ENCODE peak calls at places on chromosomes 6 and 20, in seven cellular contexts. F, W, E, Z, Q, L and J are unnamed samples.

GRCh38 chr6:163999475-164000125 is 585.1 kb downstream of the QKI start:
- DNase-seq in F (no peak), W (no peak), E (no peak), Z (no peak), Q (peak; percentile 42), L (no peak), J (no peak)

GRCh38 chr6:18280084-18280483 is 15.8 kb upstream of the DEK start:
- DNase-seq in F (no peak), W (no peak), E (no peak), Z (no peak), Q (no peak), L (no peak), J (no peak)

GRCh38 chr6:32954983-32955802 is 2.3 kb upstream of the HLA-DMA start:
- DNase-seq in F (no peak), W (no peak), E (peak; percentile 54), Z (no peak), Q (no peak), L (peak; percentile 39), J (no peak)

GRCh38 chr6:53461682-53462081 is 83.2 kb downstream of the GCLC start:
- DNase-seq in F (no peak), W (no peak), E (no peak), Z (no peak), Q (no peak), L (no peak), J (no peak)

GRCh38 chr6:116405663-116406329 is 35.0 kb downstream of the DSE start:
- DNase-seq in F (no peak), W (no peak), E (no peak), Z (peak; percentile 18), Q (no peak), L (no peak), J (no peak)

GRCh38 chr6:159232751-159233150 is 63.6 kb downstream of the FNDC1 start:
- DNase-seq in F (no peak), W (no peak), E (no peak), Z (no peak), Q (no peak), L (no peak), J (no peak)

GRCh38 chr20:1619861-1620444 is at the start of gene SIRPB1:
- DNase-seq in F (peak; percentile 0), W (no peak), E (no peak), Z (no peak), Q (no peak), L (peak; percentile 0), J (no peak)

GRCh38 chr6:98769546-98769945 is 64.8 kb upstream of the POU3F2 start:
- DNase-seq in F (peak; percentile 21), W (no peak), E (no peak), Z (peak; percentile 40), Q (no peak), L (peak; percentile 24), J (no peak)

GRCh38 chr6:498795-499231 is 107.3 kb downstream of the IRF4 start:
- DNase-seq in F (no peak), W (peak; percentile 69), E (no peak), Z (no peak), Q (no peak), L (no peak), J (no peak)

GRCh38 chr6:34947561-34947960 is 58.5 kb downstream of the ANKS1A start:
- DNase-seq in F (no peak), W (no peak), E (no peak), Z (no peak), Q (no peak), L (no peak), J (no peak)

GRCh38 chr6:42251911-42252637 is 34.4 kb upstream of the MRPS10 start:
- DNase-seq in F (no peak), W (no peak), E (no peak), Z (no peak), Q (peak; percentile 86), L (peak; percentile 42), J (no peak)

DNA sequence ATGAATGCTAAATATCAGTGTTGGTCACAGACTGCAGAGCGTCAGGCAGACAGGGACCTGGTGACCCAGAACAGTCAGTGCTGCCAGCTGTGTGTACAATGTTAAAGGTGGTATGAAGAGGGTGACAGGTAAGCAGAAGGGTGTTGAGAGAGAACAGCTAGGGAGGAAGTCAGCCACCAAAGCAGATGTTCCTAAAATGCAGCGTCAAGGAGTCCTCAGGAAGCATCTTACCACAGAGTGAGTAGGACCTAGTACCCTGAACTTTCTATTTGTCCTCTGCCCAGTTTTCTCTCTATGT is 14.2 kb downstream of the STMND1 start:
- DNase-seq in F (no peak), W (no peak), E (no peak), Z (no peak), Q (no peak), L (no peak), J (no peak)
- TF ChIP-seq SIN3A in F (no peak), W (no peak), E (no peak), Z (no peak), Q (no peak), L (no peak), J (no peak)

GRCh38 chr6:28794175-28795002 is 129.4 kb downstream of the TRIM27 start:
- DNase-seq in F (peak; percentile 38), W (no peak), E (no peak), Z (no peak), Q (no peak), L (peak; percentile 29), J (no peak)

GRCh38 chr6:28785962-28786679 is 137.7 kb downstream of the TRIM27 start:
- DNase-seq in F (no peak), W (no peak), E (no peak), Z (no peak), Q (no peak), L (no peak), J (no peak)

GRCh38 chr6:28791002-28791383 is 132.8 kb downstream of the TRIM27 start:
- DNase-seq in F (no peak), W (no peak), E (no peak), Z (no peak), Q (no peak), L (no peak), J (no peak)

GRCh38 chr6:28789553-28790083 is 134.2 kb downstream of the TRIM27 start:
- DNase-seq in F (peak; percentile 62), W (no peak), E (peak; percentile 83), Z (peak; percentile 68), Q (no peak), L (peak; percentile 80), J (no peak)
- TF ChIP-seq SIN3A in F (no peak), W (no peak), E (no peak), Z (no peak), Q (no peak), L (no peak), J (peak; percentile 36)

GRCh38 chr20:38143646-38144554 is 21.2 kb downstream of the TGM2 start:
- DNase-seq in F (peak; percentile 54), W (no peak), E (no peak), Z (no peak), Q (peak; percentile 46), L (peak; percentile 91), J (no peak)

GRCh38 chr20:38146156-38146555 is 18.9 kb downstream of the TGM2 start:
- DNase-seq in F (no peak), W (no peak), E (no peak), Z (no peak), Q (no peak), L (no peak), J (no peak)

GRCh38 chr20:38144608-38145093 is 20.4 kb downstream of the TGM2 start:
- DNase-seq in F (no peak), W (no peak), E (no peak), Z (no peak), Q (no peak), L (no peak), J (no peak)

GRCh38 chr20:38146628-38147027 is 18.4 kb downstream of the TGM2 start:
- DNase-seq in F (no peak), W (no peak), E (no peak), Z (no peak), Q (no peak), L (no peak), J (no peak)

GRCh38 chr20:38145094-38146075 is 19.7 kb downstream of the TGM2 start:
- DNase-seq in F (no peak), W (no peak), E (no peak), Z (no peak), Q (no peak), L (peak; percentile 45), J (no peak)
- TF ChIP-seq SIN3A in F (no peak), W (no peak), E (no peak), Z (no peak), Q (no peak), L (no peak), J (no peak)

GRCh38 chr20:48294942-48295341 is 509.7 kb upstream of the SULF2 start:
- DNase-seq in F (no peak), W (no peak), E (no peak), Z (no peak), Q (no peak), L (no peak), J (no peak)
- TF ChIP-seq SIN3A in F (no peak), W (no peak), E (no peak), Z (no peak), Q (no peak), L (no peak), J (no peak)

DNA sequence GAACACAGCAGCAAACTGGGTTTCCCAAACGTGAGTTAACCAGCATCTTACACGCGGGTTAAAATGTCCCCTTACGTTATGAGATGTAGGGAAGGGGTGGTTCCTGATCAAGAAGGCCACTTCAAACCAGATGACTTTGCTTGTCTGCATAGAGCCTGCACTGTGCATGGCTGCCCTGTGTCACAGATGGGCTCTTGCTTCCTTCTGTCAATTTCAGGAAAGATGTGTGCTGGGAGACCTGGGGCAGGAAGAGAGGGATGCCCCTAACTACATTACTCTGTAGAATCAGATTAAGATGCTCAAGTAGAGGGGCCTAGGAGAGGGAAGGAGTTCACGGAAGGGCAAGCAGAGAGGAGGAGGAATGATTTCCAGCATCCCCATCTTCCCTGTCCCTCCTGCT is 63.5 kb upstream of the ZMYND8 start:
- DNase-seq in F (no peak), W (no peak), E (no peak), Z (no peak), Q (no peak), L (no peak), J (no peak)
- TF ChIP-seq SIN3A in F (no peak), W (no peak), E (no peak), Z (no peak), Q (no peak), L (no peak), J (no peak)

GRCh38 chr6:83633609-83634008 is 75.3 kb downstream of the SNAP91 start:
- DNase-seq in F (no peak), W (no peak), E (peak; percentile 45), Z (no peak), Q (no peak), L (no peak), J (no peak)

GRCh38 chr6:83637953-83638352 is 70.9 kb downstream of the SNAP91 start:
- DNase-seq in F (no peak), W (no peak), E (no peak), Z (no peak), Q (no peak), L (no peak), J (no peak)

GRCh38 chr6:83636800-83637199 is 72.1 kb downstream of the SNAP91 start:
- DNase-seq in F (no peak), W (no peak), E (no peak), Z (no peak), Q (no peak), L (no peak), J (no peak)

GRCh38 chr6:83633149-83633548 is 75.8 kb downstream of the SNAP91 start:
- DNase-seq in F (no peak), W (peak; percentile 15), E (peak; percentile 48), Z (no peak), Q (no peak), L (no peak), J (no peak)
- TF ChIP-seq SIN3A in F (no peak), W (no peak), E (no peak), Z (no peak), Q (no peak), L (no peak), J (no peak)

GRCh38 chr20:62590301-62591121 is 51.8 kb upstream of the SLCO4A1 start:
- DNase-seq in F (no peak), W (no peak), E (no peak), Z (no peak), Q (no peak), L (no peak), J (peak; percentile 43)
- TF ChIP-seq SIN3A in F (no peak), W (no peak), E (no peak), Z (no peak), Q (no peak), L (no peak), J (no peak)